ENCODE peak calls at places on chromosomes 5 and 9, in nine cellular contexts. B, O, Z, L, A, J, I, D and F are unnamed samples. For H3K4me1, the result is how much of the 10 kb centered on the place peaks cover.

GRCh38 chr9:126838055-126838811 is 22.2 kb upstream of the ZBTB34 start:
- DNase-seq in O (no peak), Z (no peak), A (no peak), D (no peak), L (no peak), I (no peak), J (no peak), B (no peak), F (no peak)

GRCh38 chr5:163347671-163348070 is 89.7 kb upstream of the CCNG1 start:
- DNase-seq in A (peak), J (peak), I (peak), Z (peak), D (no peak), O (peak), L (peak), B (no peak), F (no peak)

GRCh38 chr9:122684851-122685250 is 9.9 kb downstream of the OR1L3 start:
- DNase-seq in J (no peak), L (no peak), D (no peak), Z (no peak), O (no peak), A (no peak), B (no peak), I (no peak), F (no peak)

GRCh38 chr9:130444565-130445221 is at the start of gene ASS1:
- DNase-seq in A (peak), B (peak), J (peak), I (peak), O (peak), D (peak), L (peak), Z (no peak), F (peak)

GRCh38 chr5:34857161-34857560 is 18.2 kb downstream of the TTC23L start:
- DNase-seq in A (no peak), L (no peak), J (no peak), B (no peak), Z (no peak), I (peak), O (no peak), D (no peak), F (no peak)

GRCh38 chr9:10855847-10856246 is 243.0 kb upstream of the PTPRD start:
- DNase-seq in B (no peak), Z (no peak), J (no peak), A (peak), O (no peak), D (no peak), I (peak), L (no peak), F (no peak)

GRCh38 chr9:113556877-113557593 is 93.5 kb downstream of the RGS3 start:
- DNase-seq in D (no peak), J (no peak), Z (peak), O (no peak), B (peak), L (no peak), A (no peak), I (peak), F (peak)

GRCh38 chr5:80082731-80083114 is 47.6 kb downstream of the THBS4 start:
- DNase-seq in I (peak), Z (peak), A (peak), D (peak), B (peak), J (peak), O (peak), L (peak), F (peak)

GRCh38 chr5:123157797-123158528 is 68.9 kb downstream of the PRDM6 start:
- DNase-seq in L (no peak), B (no peak), I (peak), J (no peak), A (no peak), O (no peak), D (no peak), Z (peak), F (no peak)

GRCh38 chr5:104576677-104577076 is 1014.1 kb upstream of the NUDT12 start:
- DNase-seq in J (no peak), Z (no peak), O (no peak), A (no peak), B (no peak), I (no peak), L (no peak), D (no peak), F (no peak)

GRCh38 chr9:121194730-121195129 is 6.9 kb downstream of the RAB14 start:
- DNase-seq in A (no peak), O (no peak), J (no peak), I (no peak), L (no peak), D (no peak), Z (no peak), B (no peak), F (no peak)

GRCh38 chr5:124888050-124888506 is 141.6 kb upstream of the ZNF608 start:
- DNase-seq in O (no peak), D (no peak), I (no peak), J (peak), L (no peak), Z (no peak), B (no peak), A (peak), F (peak)

GRCh38 chr5:14676320-14676719 is 11.8 kb downstream of the OTULIN start:
- DNase-seq in A (no peak), I (peak), Z (peak), J (no peak), L (no peak), B (no peak), D (no peak), O (peak), F (no peak)

GRCh38 chr9:91757802-91758201 is 192.2 kb downstream of the ROR2 start:
- DNase-seq in I (no peak), B (no peak), L (no peak), A (no peak), D (no peak), O (no peak), Z (no peak), J (no peak), F (no peak)

GRCh38 chr9:95023217-95024003 is 294.1 kb downstream of the FANCC start:
- DNase-seq in A (no peak), J (peak), L (no peak), I (peak), Z (peak), D (no peak), O (peak), B (no peak), F (peak)

GRCh38 chr5:112763165-112763564 is 25.5 kb downstream of the APC start:
- DNase-seq in B (no peak), O (no peak), A (no peak), L (no peak), I (no peak), Z (no peak), D (no peak), J (no peak), F (no peak)

GRCh38 chr9:134748637-134749036 is 107.0 kb downstream of the COL5A1 start:
- DNase-seq in B (no peak), Z (peak), A (no peak), J (no peak), O (no peak), I (peak), L (no peak), D (no peak), F (no peak)

GRCh38 chr9:18360005-18360404 is 113.9 kb upstream of the ADAMTSL1 start:
- DNase-seq in A (no peak), D (no peak), L (no peak), J (no peak), Z (no peak), I (no peak), O (no peak), B (no peak), F (no peak)

GRCh38 chr9:85040141-85040540 is 370.6 kb downstream of the NTRK2 start:
- DNase-seq in D (no peak), O (no peak), A (peak), L (no peak), Z (no peak), J (no peak), B (no peak), I (no peak), F (no peak)

GRCh38 chr9:115261656-115262081 is 143.7 kb upstream of the TNC start:
- DNase-seq in I (no peak), J (peak), D (no peak), O (no peak), Z (peak), B (no peak), L (no peak), A (no peak), F (no peak)

GRCh38 chr9:2109066-2109650 is 94.0 kb downstream of the SMARCA2 start:
- DNase-seq in D (no peak), O (no peak), I (peak), A (no peak), B (no peak), J (no peak), L (no peak), Z (peak), F (no peak)

GRCh38 chr5:141637693-141638419 is 1.1 kb downstream of the RELL2 start:
- DNase-seq in O (peak), J (no peak), D (peak), B (peak), Z (peak), A (peak), I (peak), L (peak), F (peak)

GRCh38 chr5:59125961-59126360 is 543.1 kb downstream of the RAB3C start:
- DNase-seq in D (no peak), L (no peak), A (no peak), J (no peak), I (peak), B (no peak), Z (no peak), O (no peak), F (no peak)

GRCh38 chr9:126652140-126652558 is 38.4 kb downstream of the LMX1B start:
- DNase-seq in D (no peak), O (no peak), Z (no peak), L (no peak), I (no peak), A (peak), B (no peak), J (no peak), F (no peak)

GRCh38 chr9:100686420-100686819 is 108.5 kb downstream of the CAVIN4 start:
- DNase-seq in D (no peak), I (no peak), J (no peak), L (no peak), Z (no peak), A (no peak), B (no peak), O (no peak), F (no peak)

GRCh38 chr5:158874814-158875213 is 224.9 kb downstream of the EBF1 start:
- DNase-seq in O (no peak), D (no peak), A (no peak), J (no peak), L (no peak), I (no peak), B (no peak), Z (no peak), F (no peak)

GRCh38 chr5:129342796-129343195 is 117.3 kb upstream of the ADAMTS19 start:
- DNase-seq in I (no peak), A (no peak), D (no peak), L (no peak), O (no peak), J (no peak), Z (no peak), B (no peak), F (no peak)

GRCh38 chr5:68266457-68266856 is 50.9 kb downstream of the PIK3R1 start:
- DNase-seq in D (no peak), A (no peak), B (no peak), J (no peak), O (no peak), L (no peak), I (no peak), Z (no peak), F (no peak)
- H3K4me3 ChIP-seq in D (no peak), A (no peak), B (no peak), J (no peak), O (no peak), L (no peak), I (no peak), Z (no peak), F (no peak)

GRCh38 chr9:4260661-4261060 is 39.2 kb downstream of the GLIS3 start:
- DNase-seq in Z (no peak), I (no peak), O (no peak), B (no peak), L (no peak), A (no peak), J (no peak), D (no peak), F (no peak)

GRCh38 chr9:4258321-4259093 is 41.4 kb downstream of the GLIS3 start:
- DNase-seq in L (no peak), B (no peak), J (no peak), I (no peak), Z (peak), A (no peak), D (no peak), O (no peak), F (no peak)

GRCh38 chr9:4262735-4263141 is 37.1 kb downstream of the GLIS3 start:
- DNase-seq in A (no peak), B (no peak), O (no peak), J (peak), L (no peak), Z (peak), I (peak), D (no peak), F (no peak)

GRCh38 chr9:4259489-4259888 is 40.4 kb downstream of the GLIS3 start:
- DNase-seq in I (no peak), D (no peak), B (no peak), A (no peak), Z (no peak), L (no peak), J (no peak), O (no peak), F (no peak)
- H3K27ac ChIP-seq in I (no peak), D (no peak), B (no peak), A (no peak), Z (peak), L (no peak), J (peak), O (no peak), F (no peak)

GRCh38 chr9:136080716-136081112 is 14.4 kb downstream of the NACC2 start:
- DNase-seq in B (peak), O (peak), L (no peak), A (peak), D (no peak), J (no peak), Z (no peak), I (no peak), F (no peak)

GRCh38 chr9:136078025-136078424 is 17.1 kb downstream of the NACC2 start:
- DNase-seq in B (peak), I (no peak), J (no peak), A (no peak), L (no peak), Z (no peak), D (no peak), O (peak), F (no peak)

GRCh38 chr9:136079916-136080246 is 15.2 kb downstream of the NACC2 start:
- DNase-seq in Z (no peak), O (peak), A (no peak), B (peak), J (no peak), I (no peak), D (no peak), L (no peak), F (no peak)

GRCh38 chr9:136078498-136079011 is 16.5 kb downstream of the NACC2 start:
- DNase-seq in I (no peak), A (peak), B (peak), O (peak), D (no peak), J (no peak), L (no peak), Z (no peak), F (peak)

GRCh38 chr9:136079211-136079915 is 15.7 kb downstream of the NACC2 start:
- DNase-seq in L (no peak), B (peak), A (peak), O (peak), J (no peak), I (peak), D (no peak), Z (no peak), F (peak)
- H3K4me1 ChIP-seq in L (under half), B (half or more), A (under half), O (under half), J (under half), I (under half), D (under half), Z (under half), F (under half)

GRCh38 chr5:28164568-28164967 is 1126.2 kb upstream of the CDH9 start:
- DNase-seq in A (no peak), Z (no peak), D (no peak), O (no peak), L (no peak), I (no peak), J (no peak), B (no peak), F (no peak)
- H3K4me3 ChIP-seq in A (no peak), Z (no peak), D (no peak), O (no peak), L (no peak), I (no peak), J (no peak), B (no peak), F (no peak)

GRCh38 chr5:88141695-88141979 is 127.0 kb downstream of the TMEM161B start:
- DNase-seq in O (no peak), D (no peak), A (no peak), J (no peak), I (no peak), Z (no peak), B (no peak), L (no peak), F (no peak)
- H3K27ac ChIP-seq in O (no peak), D (peak), A (no peak), J (no peak), I (no peak), Z (no peak), B (peak), L (no peak), F (no peak)

DNA sequence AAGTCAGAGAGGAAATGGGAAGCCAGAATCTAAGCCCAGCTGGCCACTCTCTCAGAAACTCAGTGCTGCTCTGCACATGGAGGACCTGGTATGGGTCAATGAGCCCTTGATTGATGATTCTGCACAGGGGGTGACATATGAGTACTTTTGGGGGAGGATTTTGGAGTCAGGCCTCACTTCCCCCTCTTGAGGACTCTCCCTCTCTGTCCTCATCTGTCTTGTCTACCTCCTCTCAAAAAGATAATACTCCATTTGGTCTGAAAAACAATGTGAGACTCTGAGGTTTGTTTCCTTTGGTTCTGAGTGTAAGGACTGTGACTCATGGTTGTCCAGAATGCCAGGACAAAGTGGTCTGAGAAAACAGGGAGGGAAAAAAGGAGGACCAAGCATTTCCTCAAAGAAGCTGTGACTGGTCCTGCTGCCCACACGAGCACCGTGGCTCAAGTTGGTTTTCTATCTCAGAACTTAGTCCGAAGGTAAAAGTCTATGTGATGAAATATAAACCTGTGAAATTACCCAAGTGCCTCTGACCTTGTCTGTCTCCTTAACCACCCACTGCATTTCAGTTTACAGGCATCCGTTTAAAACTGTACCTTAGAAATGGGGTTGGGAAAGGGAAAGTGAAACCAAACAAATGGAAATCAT is 11.1 kb downstream of the TTC39B start:
- DNase-seq in D (no peak), J (peak), Z (peak), A (no peak), L (peak), I (peak), O (no peak), B (no peak), F (no peak)
- H3K4me1 ChIP-seq in D (under half), J (under half), Z (under half), A (under half), L (half or more), I (under half), O (under half), B (under half), F (under half)

DNA sequence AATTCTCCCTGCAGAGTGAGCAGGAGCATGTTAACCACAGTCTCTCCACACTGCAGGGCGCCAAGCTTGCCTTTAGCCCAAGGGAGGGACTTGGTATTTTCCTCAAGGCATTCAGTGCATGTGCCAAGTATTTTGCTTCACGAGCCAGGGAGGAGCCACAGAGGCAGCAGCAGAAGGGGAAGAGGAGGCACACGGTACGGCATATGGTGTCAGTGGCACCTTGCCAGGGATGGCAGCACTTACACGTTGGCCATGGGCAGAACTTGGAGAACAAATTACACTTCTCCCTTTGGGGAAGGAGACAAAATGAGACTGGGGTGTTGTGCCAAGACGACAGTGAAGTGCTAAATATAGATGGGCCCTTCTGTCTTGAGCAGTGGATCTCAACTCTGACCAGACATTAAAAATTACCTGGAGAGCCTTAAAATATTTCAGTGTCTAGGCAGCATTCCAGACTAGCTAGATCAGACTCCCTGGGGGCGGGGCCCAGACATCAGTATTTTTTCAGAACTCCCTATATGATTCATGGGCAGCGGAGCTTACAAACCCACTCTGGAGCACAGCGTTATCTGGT is 155.8 kb downstream of the DRD1 start:
- DNase-seq in I (no peak), L (no peak), O (no peak), B (no peak), D (no peak), A (no peak), J (peak), Z (peak), F (peak)
- H3K4me3 ChIP-seq in I (no peak), L (no peak), O (no peak), B (no peak), D (no peak), A (no peak), J (no peak), Z (no peak), F (no peak)

DNA sequence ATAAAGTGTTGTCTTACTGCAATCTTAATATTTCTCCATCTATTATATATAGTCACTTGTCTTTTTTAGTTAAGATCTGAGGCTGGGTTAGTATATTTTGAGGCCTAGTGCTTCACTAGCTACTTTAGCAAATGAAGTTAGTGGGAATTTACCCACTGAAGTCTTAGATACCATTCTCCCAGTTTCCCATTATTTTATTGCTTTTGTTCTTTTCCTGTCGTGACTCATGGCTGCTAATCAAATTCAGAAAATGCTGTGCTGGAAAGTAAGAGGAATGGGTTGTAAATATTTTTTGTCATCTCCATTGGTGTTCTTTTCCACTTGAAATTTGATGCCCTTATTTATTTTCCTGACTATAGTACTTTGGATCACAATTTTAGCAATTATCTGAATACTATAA is 14.2 kb downstream of the TCERG1 start:
- DNase-seq in L (no peak), J (no peak), I (no peak), B (no peak), O (no peak), Z (peak), A (no peak), D (no peak), F (no peak)
- H3K27ac ChIP-seq in L (no peak), J (no peak), I (no peak), B (no peak), O (no peak), Z (no peak), A (no peak), D (no peak), F (no peak)

DNA sequence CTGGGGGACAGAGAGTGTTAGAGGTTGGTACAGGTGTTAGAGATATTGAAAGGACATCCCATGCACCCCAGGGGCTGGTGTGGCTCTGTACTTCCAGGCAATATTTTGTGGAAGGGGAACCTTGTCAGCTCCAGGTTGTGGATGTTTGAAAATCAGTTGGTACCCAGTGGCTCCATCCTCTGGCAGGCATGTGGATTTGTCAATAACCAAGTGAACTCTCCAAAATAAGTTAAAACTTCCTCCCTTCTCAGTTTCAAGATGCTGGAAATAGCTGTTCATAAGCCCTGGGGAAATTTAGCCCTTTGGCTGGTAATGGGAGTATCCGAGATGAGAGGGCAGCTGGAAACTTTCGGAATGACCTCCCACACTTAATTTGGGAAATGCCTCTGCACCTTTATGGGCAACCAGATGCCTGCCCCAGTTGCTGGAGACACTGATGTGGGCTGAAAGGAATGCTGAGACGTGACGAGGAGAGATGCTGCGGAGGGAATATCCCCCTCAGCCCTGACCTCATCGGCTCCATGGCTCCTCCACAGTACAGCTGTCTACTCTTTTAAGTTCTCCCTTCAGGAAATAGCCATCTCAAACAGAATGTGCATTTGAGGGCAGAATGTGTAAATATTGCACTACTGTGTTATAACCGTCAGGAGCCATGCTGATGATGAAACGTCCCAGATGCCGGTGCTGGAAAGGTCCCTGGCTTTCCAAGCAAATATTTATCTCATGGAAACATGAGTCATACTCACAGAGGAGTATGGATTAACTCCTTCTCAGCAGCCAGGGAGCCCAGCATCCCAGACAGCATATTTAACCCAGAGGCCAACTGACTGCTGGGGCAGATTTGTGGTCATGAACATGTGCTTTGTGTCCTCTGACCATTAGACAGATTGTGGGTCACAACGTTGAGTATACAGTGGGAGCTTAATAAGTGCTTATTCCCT is 29.5 kb downstream of the TGFBI start:
- DNase-seq in B (peak), D (peak), O (peak), I (peak), J (peak), A (peak), Z (peak), L (no peak), F (peak)
- H3K4me1 ChIP-seq in B (half or more), D (under half), O (under half), I (under half), J (half or more), A (under half), Z (under half), L (under half), F (under half)